ENCODE peak calls at places on chromosome 15, in four cellular contexts. Y is IMR-90, W is A549, I is K562. Q is an unnamed sample.

GRCh38 chr15:27137127-27137526 is 166.1 kb downstream of the GABRG3 start:
- DNase-seq in I (no peak), Y (no peak), W (no peak), Q (no peak)

GRCh38 chr15:66459818-66460615 is 37.5 kb downstream of the SNAPC5 start:
- DNase-seq in Y (peak), W (no peak), I (no peak), Q (no peak)

GRCh38 chr15:73190189-73190601 is 137.9 kb downstream of the NEO1 start:
- DNase-seq in W (no peak), I (peak), Y (peak), Q (no peak)

GRCh38 chr15:81914734-81915234 is 131.0 kb downstream of the MEX3B start:
- DNase-seq in Y (no peak), I (no peak), W (no peak), Q (no peak)

GRCh38 chr15:90191795-90192494 is 9.2 kb upstream of the SEMA4B start:
- DNase-seq in Y (no peak), I (peak), W (no peak), Q (peak)

GRCh38 chr15:60315878-60316277 is 81.9 kb downstream of the ANXA2 start:
- DNase-seq in I (no peak), W (no peak), Y (no peak), Q (no peak)

GRCh38 chr15:51874751-51875644 is 45.5 kb downstream of the TMOD3 start:
- DNase-seq in W (peak), Y (peak), I (peak), Q (peak)

GRCh38 chr15:60798821-60799220 is 319.9 kb upstream of the ICE2 start:
- DNase-seq in Y (peak), W (no peak), I (no peak), Q (peak)

GRCh38 chr15:83533548-83533947 is 86.4 kb downstream of the SH3GL3 start:
- DNase-seq in W (no peak), I (no peak), Y (no peak), Q (no peak)

GRCh38 chr15:59298255-59298856 is 74.3 kb downstream of the MYO1E start:
- DNase-seq in W (no peak), I (no peak), Y (peak), Q (no peak)

DNA sequence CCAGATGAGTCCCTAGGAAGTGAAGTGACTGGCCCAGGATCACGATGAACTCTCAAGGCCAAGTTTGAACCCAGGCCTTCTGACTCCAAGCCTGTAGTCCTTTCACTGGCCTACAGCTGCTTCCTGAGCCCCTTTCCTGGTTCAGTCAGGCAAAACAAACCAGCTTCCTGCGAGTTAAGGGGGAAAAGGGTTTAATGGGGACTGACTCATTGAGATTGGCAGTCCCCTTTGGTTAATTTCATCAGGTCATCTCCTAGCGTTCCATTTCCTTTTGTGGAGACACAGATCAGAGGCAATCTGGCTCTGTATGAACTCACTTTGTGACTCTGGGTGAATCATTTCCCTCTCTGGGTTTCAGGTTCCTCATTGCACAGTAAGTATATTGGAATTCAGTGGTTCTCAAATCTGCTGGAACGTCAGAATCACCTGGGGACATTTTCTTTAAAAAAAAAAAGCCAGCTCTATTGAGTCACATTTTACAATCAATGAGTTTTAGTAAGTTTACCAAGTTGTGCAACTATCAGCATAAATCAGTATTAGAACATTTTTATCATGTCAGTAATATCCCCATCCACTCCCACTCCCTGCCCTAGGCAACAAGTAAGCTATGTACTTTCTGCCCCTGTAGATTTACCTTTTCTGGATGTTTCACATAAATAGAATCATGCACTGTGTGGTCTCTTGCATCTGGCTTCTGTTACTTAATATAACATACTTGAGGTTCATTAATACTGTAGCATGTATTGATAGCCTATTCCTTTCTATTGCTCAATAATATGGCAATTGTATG is 180.2 kb downstream of the THSD4 start:
- DNase-seq in W (peak), I (no peak), Y (peak), Q (peak)
- TF ChIP-seq MAFK in W (peak), I (no peak), Y (peak), Q (no peak)

GRCh38 chr15:71707230-71708051 is 102.9 kb upstream of the NR2E3 start:
- DNase-seq in W (no peak), I (no peak), Y (peak), Q (no peak)
- TF ChIP-seq MAZ in W (no peak), I (no peak), Y (no peak), Q (no peak)

DNA sequence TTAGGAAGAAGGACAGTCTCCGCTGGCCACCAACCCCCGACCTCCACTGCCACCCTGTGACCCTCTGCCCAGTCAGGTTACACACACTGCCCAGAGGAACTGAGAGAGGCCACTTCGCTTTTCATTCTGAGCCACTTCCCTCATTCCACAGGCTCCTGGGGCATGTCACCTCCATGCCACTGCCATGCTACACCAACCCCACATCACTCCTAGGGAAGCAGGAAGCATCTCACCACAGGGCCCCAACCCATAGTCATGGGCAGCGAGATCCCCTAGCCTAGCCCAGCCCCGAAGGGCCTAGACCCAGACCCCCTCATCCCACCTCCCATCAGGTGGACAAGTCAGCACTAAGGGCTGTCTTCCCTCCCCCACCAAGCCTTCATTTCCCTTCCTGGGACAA is 1.4 kb downstream of the PLCB2 start:
- DNase-seq in W (no peak), Y (no peak), I (no peak), Q (no peak)
- TF ChIP-seq MAFK in W (no peak), Y (no peak), I (no peak), Q (no peak)

GRCh38 chr15:70083423-70083822 is 14.3 kb downstream of the TLE3 start:
- DNase-seq in W (no peak), I (peak), Y (no peak), Q (no peak)
- TF ChIP-seq MAZ in W (no peak), I (no peak), Y (no peak), Q (no peak)

DNA sequence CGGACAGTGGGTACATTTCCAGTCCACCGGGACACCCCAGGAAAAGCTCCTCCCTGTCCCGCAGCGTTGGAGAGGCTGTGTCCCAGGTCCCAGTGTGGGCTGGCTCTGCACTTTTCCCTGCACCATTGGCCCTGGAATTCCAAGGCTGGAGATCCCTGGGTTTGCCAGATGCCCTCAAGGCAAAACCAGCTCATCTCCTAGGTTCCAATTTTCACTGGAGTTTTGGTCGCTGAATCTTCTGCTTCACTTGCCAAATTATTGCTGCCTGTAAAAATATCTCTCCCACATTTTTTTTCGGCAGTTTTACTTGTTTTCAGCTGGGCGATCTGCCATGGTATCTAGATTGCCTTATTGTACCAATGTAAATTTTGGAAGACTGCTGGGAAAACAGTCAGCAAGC is 150.8 kb upstream of the ATP10A start:
- DNase-seq in W (no peak), Y (no peak), I (no peak), Q (no peak)
- TF ChIP-seq MAFK in W (no peak), Y (no peak), I (no peak), Q (no peak)

GRCh38 chr15:101206173-101206572 is 45.7 kb downstream of the CHSY1 start:
- DNase-seq in W (no peak), Y (peak), I (no peak), Q (no peak)
- TF ChIP-seq MAZ in W (no peak), Y (peak), I (no peak), Q (no peak)

GRCh38 chr15:84886211-84886983 is 1.9 kb downstream of the SLC28A1 start:
- DNase-seq in Y (no peak), I (no peak), W (no peak), Q (peak)
- TF ChIP-seq MAFK in Y (no peak), I (no peak), W (no peak), Q (peak)

GRCh38 chr15:101437618-101438481 is 51.7 kb downstream of the PCSK6 start:
- DNase-seq in I (no peak), Y (no peak), W (no peak), Q (no peak)

GRCh38 chr15:101437209-101437608 is 52.3 kb downstream of the PCSK6 start:
- DNase-seq in W (peak), Y (no peak), I (no peak), Q (no peak)

GRCh38 chr15:101439285-101439919 is 50.1 kb downstream of the PCSK6 start:
- DNase-seq in W (no peak), I (no peak), Y (no peak), Q (peak)

GRCh38 chr15:101439920-101440319 is 49.6 kb downstream of the PCSK6 start:
- DNase-seq in I (no peak), W (no peak), Y (peak), Q (no peak)

GRCh38 chr15:101438482-101439284 is 50.8 kb downstream of the PCSK6 start:
- DNase-seq in I (no peak), Y (no peak), W (no peak), Q (peak)
- TF ChIP-seq MAZ in I (no peak), Y (no peak), W (no peak), Q (no peak)